ENCODE peak calls at places on chromosomes 11 and 22, in eight cellular contexts. T is body of pancreas; O is Ammon's horn; E is HCT116; K is iris pigment epithelial cell; W is stimulated activated CD4-positive, alpha-beta T cell treated with anti-CD3 and anti-CD28 coated beads, Interleukin-12 subunit alpha, Interleukin-12 subunit beta, amount 100 ng/mL, for 48 hours; Z is A172; V is ACHN. A is an unnamed sample.
A peak's percentile ranks its signal among the peaks of the same experiment; 100 is the strongest.

GRCh38 chr11:96894587-96894986 is 504.8 kb downstream of the JRKL start:
- DNase-seq in T (no peak), O (no peak), E (no peak), K (no peak), W (no peak), Z (no peak), V (no peak), A (no peak)

GRCh38 chr11:100578966-100579365 is 108.1 kb upstream of the ARHGAP42 start:
- DNase-seq in T (no peak), O (no peak), E (no peak), K (peak; percentile 72), W (no peak), Z (no peak), V (no peak), A (peak; percentile 28)

GRCh38 chr11:70090989-70091388 is 12.9 kb downstream of the ANO1 start:
- DNase-seq in T (no peak), O (peak; percentile 19), E (no peak), K (no peak), W (no peak), Z (no peak), V (no peak), A (no peak)

GRCh38 chr11:61776561-61777075 is 15.8 kb downstream of the TMEM258 start:
- DNase-seq in T (peak; percentile 78), O (peak; percentile 62), E (peak; percentile 28), K (peak; percentile 80), W (peak; percentile 66), Z (peak; percentile 44), V (peak; percentile 63), A (peak; percentile 23)

GRCh38 chr22:26553056-26553752 is 36.7 kb downstream of the TPST2 start:
- DNase-seq in T (peak; percentile 84), O (no peak), E (no peak), K (peak; percentile 83), W (no peak), Z (peak; percentile 60), V (peak; percentile 66), A (peak; percentile 45)

GRCh38 chr11:115226556-115226955 is 277.7 kb downstream of the CADM1 start:
- DNase-seq in T (no peak), O (no peak), E (no peak), K (peak; percentile 90), W (no peak), Z (peak; percentile 90), V (peak; percentile 96), A (no peak)

GRCh38 chr11:129223260-129223659 is 31.1 kb upstream of the ARHGAP32 start:
- DNase-seq in T (no peak), O (no peak), E (no peak), K (no peak), W (no peak), Z (no peak), V (no peak), A (no peak)

GRCh38 chr11:17347676-17348075 is 3.9 kb upstream of the NCR3LG1 start:
- DNase-seq in T (no peak), O (no peak), E (no peak), K (peak; percentile 16), W (no peak), Z (no peak), V (no peak), A (no peak)

GRCh38 chr22:50218996-50219727 is 18.4 kb downstream of the SELENOO start:
- DNase-seq in T (peak; percentile 95), O (no peak), E (peak; percentile 18), K (peak; percentile 80), W (no peak), Z (peak; percentile 57), V (peak; percentile 29), A (no peak)

GRCh38 chr22:38051900-38052862 is 5.0 kb upstream of the PICK1 start:
- DNase-seq in T (peak; percentile 87), O (peak; percentile 95), E (peak; percentile 63), K (peak; percentile 61), W (peak; percentile 61), Z (peak; percentile 42), V (peak; percentile 70), A (peak; percentile 26)

GRCh38 chr22:32735516-32735915 is 66.0 kb upstream of the TIMP3 start:
- DNase-seq in T (no peak), O (no peak), E (no peak), K (no peak), W (no peak), Z (no peak), V (no peak), A (no peak)

GRCh38 chr11:100687630-100688395 is 725 bp downstream of the ARHGAP42 start:
- DNase-seq in T (peak; percentile 42), O (peak; percentile 68), E (peak; percentile 75), K (peak; percentile 88), W (no peak), Z (peak; percentile 66), V (peak; percentile 77), A (peak; percentile 35)

GRCh38 chr11:70517996-70518907 is 119.9 kb downstream of the CTTN start:
- DNase-seq in T (no peak), O (no peak), E (no peak), K (peak; percentile 4), W (no peak), Z (peak; percentile 97), V (peak; percentile 9), A (peak; percentile 7)

GRCh38 chr22:46609724-46610161 is 10.4 kb upstream of the GRAMD4 start:
- DNase-seq in T (no peak), O (no peak), E (no peak), K (no peak), W (no peak), Z (no peak), V (no peak), A (no peak)

GRCh38 chr11:129230006-129230405 is 37.9 kb upstream of the ARHGAP32 start:
- DNase-seq in T (no peak), O (peak; percentile 19), E (no peak), K (peak; percentile 20), W (no peak), Z (no peak), V (no peak), A (no peak)

GRCh38 chr22:31230871-31231621 is 18.9 kb downstream of the LIMK2 start:
- DNase-seq in T (peak; percentile 71), O (peak; percentile 84), E (no peak), K (peak; percentile 82), W (no peak), Z (no peak), V (peak; percentile 41), A (no peak)

GRCh38 chr11:16739326-16739875 is 954 bp downstream of the C11orf58 start:
- DNase-seq in T (no peak), O (no peak), E (no peak), K (peak; percentile 30), W (no peak), Z (no peak), V (no peak), A (no peak)

GRCh38 chr11:89405629-89406028 is 85.5 kb downstream of the NOX4 start:
- DNase-seq in T (no peak), O (no peak), E (peak; percentile 6), K (peak; percentile 17), W (no peak), Z (peak; percentile 1), V (peak; percentile 24), A (no peak)

GRCh38 chr11:1103401-1104360 is 29.0 kb downstream of the MUC2 start:
- DNase-seq in T (no peak), O (no peak), E (no peak), K (no peak), W (no peak), Z (no peak), V (no peak), A (no peak)

GRCh38 chr11:103007521-103007920 is 52.0 kb upstream of the MMP13 start:
- DNase-seq in T (no peak), O (no peak), E (no peak), K (no peak), W (no peak), Z (no peak), V (no peak), A (no peak)

GRCh38 chr11:101944896-101945295 is 28.6 kb upstream of the ANGPTL5 start:
- DNase-seq in T (no peak), O (no peak), E (no peak), K (no peak), W (no peak), Z (no peak), V (no peak), A (no peak)